ENCODE peak calls at places on chromosomes 11 and 22, in ten cellular contexts. Q is mesenchymal stem cell; I is left ventricle myocardium inferior; W is smooth muscle cell of the brain vasculature; L is CD4-positive, alpha-beta T cell; R is RCC 7860; Y is mucosa of gallbladder; U is cardiac muscle cell; G is cardiac fibroblast; P is lower lobe of right lung. O is an unnamed sample.

GRCh38 chr22:45083659-45084305 is 74.0 kb upstream of the PHF21B start:
- DNase-seq in Q (peak), Y (no peak), I (no peak), U (no peak), W (no peak), P (no peak), R (peak), L (no peak), G (peak), O (no peak)

GRCh38 chr22:49481651-49482399 is 345.8 kb downstream of the BRD1 start:
- DNase-seq in W (no peak), Y (no peak), P (no peak), G (no peak), L (no peak), I (no peak), Q (no peak), U (no peak), R (no peak), O (no peak)

GRCh38 chr22:50315289-50316113 is 8.1 kb upstream of the PLXNB2 start:
- DNase-seq in G (no peak), P (no peak), I (no peak), L (no peak), Q (no peak), R (no peak), W (no peak), Y (no peak), U (no peak), O (no peak)

GRCh38 chr11:114158886-114159285 is 99.4 kb downstream of the ZBTB16 start:
- DNase-seq in Q (no peak), W (no peak), L (no peak), U (no peak), Y (no peak), I (no peak), G (no peak), P (no peak), R (no peak), O (no peak)

GRCh38 chr11:16981651-16982194 is 32.5 kb downstream of the PLEKHA7 start:
- DNase-seq in L (no peak), P (peak), R (no peak), W (peak), U (no peak), G (peak), I (no peak), Y (peak), Q (peak), O (no peak)

GRCh38 chr11:123973816-123974215 is 3.8 kb downstream of the OR10S1 start:
- DNase-seq in L (no peak), P (no peak), Q (peak), U (no peak), G (peak), Y (no peak), I (no peak), R (no peak), W (peak), O (no peak)

GRCh38 chr11:129192150-129192549 is at the start of gene ARHGAP32:
- DNase-seq in U (no peak), P (no peak), Q (no peak), Y (no peak), R (no peak), L (no peak), G (no peak), I (no peak), W (no peak), O (no peak)

GRCh38 chr22:42263944-42264343 is 6.5 kb downstream of the TCF20 start:
- DNase-seq in W (no peak), L (no peak), U (no peak), G (no peak), Q (no peak), P (no peak), R (no peak), Y (no peak), I (no peak), O (no peak)

GRCh38 chr22:46726066-46726985 is 11.7 kb downstream of the CERK start:
- DNase-seq in Q (no peak), L (no peak), Y (peak), U (no peak), P (no peak), I (peak), R (no peak), W (peak), G (no peak), O (no peak)

GRCh38 chr11:126465573-126466287 is 110.2 kb downstream of the ST3GAL4 start:
- DNase-seq in W (no peak), R (no peak), P (no peak), G (no peak), I (no peak), Q (no peak), Y (peak), U (no peak), L (no peak), O (no peak)

GRCh38 chr11:62669420-62670161 is 1.9 kb upstream of the UQCC3 start:
- DNase-seq in R (peak), P (no peak), Q (no peak), G (no peak), L (no peak), W (no peak), I (no peak), Y (no peak), U (no peak), O (no peak)

GRCh38 chr22:36658900-36659299 is 44.7 kb downstream of the CACNG2 start:
- DNase-seq in G (no peak), Q (no peak), Y (peak), R (no peak), P (no peak), W (no peak), I (no peak), U (no peak), L (no peak), O (no peak)

GRCh38 chr11:83508804-83509203 is 222.6 kb upstream of the CCDC90B start:
- DNase-seq in Y (peak), I (no peak), P (peak), W (no peak), L (no peak), R (no peak), Q (peak), G (no peak), U (no peak), O (no peak)

GRCh38 chr11:84019576-84020194 is 733.5 kb upstream of the CCDC90B start:
- DNase-seq in U (no peak), Y (no peak), Q (peak), L (no peak), W (peak), G (peak), I (no peak), P (no peak), R (no peak), O (no peak)

GRCh38 chr11:10309163-10310093 is 4.6 kb downstream of the ADM start:
- DNase-seq in Q (peak), R (peak), L (no peak), U (no peak), P (peak), W (no peak), Y (peak), I (peak), G (peak), O (no peak)

GRCh38 chr11:15641191-15641810 is 526.6 kb downstream of the INSC start:
- DNase-seq in I (no peak), Q (no peak), P (no peak), R (no peak), Y (no peak), U (peak), W (no peak), G (no peak), L (no peak), O (no peak)

GRCh38 chr22:28019360-28019759 is 100.3 kb upstream of the PITPNB start:
- DNase-seq in G (peak), Q (no peak), U (no peak), R (peak), L (no peak), I (peak), Y (no peak), P (no peak), W (no peak), O (no peak)

GRCh38 chr11:62141111-62142042 is 17.6 kb downstream of the INCENP start:
- DNase-seq in W (no peak), L (no peak), Q (no peak), R (no peak), P (no peak), G (no peak), I (no peak), U (peak), Y (no peak), O (no peak)

GRCh38 chr11:57777969-57778317 is 16.3 kb downstream of the CTNND1 start:
- DNase-seq in R (no peak), Q (no peak), G (peak), I (no peak), L (no peak), U (no peak), P (no peak), W (no peak), Y (peak), O (no peak)

GRCh38 chr11:1505480-1505879 is 18.9 kb upstream of the MOB2 start:
- DNase-seq in Y (no peak), L (no peak), Q (no peak), I (peak), P (peak), G (no peak), R (no peak), U (no peak), W (no peak), O (no peak)

GRCh38 chr11:67016550-67016949 is 6.4 kb upstream of the SYT12 start:
- DNase-seq in R (no peak), W (no peak), G (no peak), Y (no peak), Q (no peak), P (no peak), L (no peak), I (no peak), U (no peak), O (no peak)

GRCh38 chr22:37181681-37182080 is 6.4 kb downstream of the C1QTNF6 start:
- DNase-seq in R (no peak), L (no peak), Q (no peak), P (no peak), U (no peak), Y (no peak), G (no peak), W (no peak), I (no peak), O (no peak)

GRCh38 chr11:1529774-1530173 is 42.3 kb downstream of the DUSP8 start:
- DNase-seq in R (no peak), G (no peak), P (no peak), W (no peak), I (no peak), Q (no peak), U (no peak), L (no peak), Y (no peak), O (no peak)

GRCh38 chr11:21411114-21411513 is 741.7 kb downstream of the NELL1 start:
- DNase-seq in Q (no peak), I (no peak), U (no peak), G (no peak), W (no peak), R (peak), P (no peak), L (no peak), Y (no peak), O (no peak)

GRCh38 chr11:129278586-129279319 is 86.6 kb upstream of the ARHGAP32 start:
- DNase-seq in W (no peak), G (no peak), Y (no peak), Q (peak), I (no peak), R (no peak), L (no peak), U (peak), P (peak), O (no peak)

GRCh38 chr22:38566726-38567504 is 3.1 kb downstream of the DMC1 start:
- DNase-seq in Q (no peak), U (no peak), W (no peak), G (no peak), Y (no peak), P (no peak), R (no peak), L (no peak), I (no peak), O (no peak)

GRCh38 chr11:116687458-116688201 is 85.2 kb downstream of the BUD13 start:
- DNase-seq in P (no peak), Q (no peak), L (no peak), W (no peak), G (no peak), U (no peak), I (no peak), R (no peak), Y (peak), O (no peak)

GRCh38 chr22:22923379-22923778 is 35.8 kb downstream of the IGLL5 start:
- DNase-seq in Q (no peak), W (no peak), G (no peak), I (no peak), R (no peak), L (no peak), P (no peak), U (no peak), Y (no peak), O (no peak)

GRCh38 chr22:46737105-46737975 is 712 bp downstream of the CERK start:
- DNase-seq in W (no peak), I (peak), Y (no peak), U (peak), P (no peak), G (peak), L (peak), R (no peak), Q (peak), O (no peak)

GRCh38 chr11:77406396-77406795 is 67.5 kb downstream of the PAK1 start:
- DNase-seq in U (no peak), L (no peak), P (no peak), W (no peak), R (no peak), G (no peak), Q (no peak), I (no peak), Y (no peak), O (no peak)

GRCh38 chr11:121540627-121541026 is 87.9 kb upstream of the SORL1-AS1 start:
- DNase-seq in Y (no peak), P (no peak), L (no peak), I (no peak), U (no peak), W (no peak), Q (peak), R (no peak), G (no peak), O (no peak)

GRCh38 chr11:127157225-127157624 is 156.7 kb upstream of the KIRREL3 start:
- DNase-seq in W (no peak), Y (no peak), P (no peak), Q (no peak), G (no peak), U (no peak), I (no peak), L (no peak), R (no peak), O (no peak)

GRCh38 chr11:79461144-79461543 is 20.3 kb upstream of the TENM4 start:
- DNase-seq in G (peak), W (no peak), U (peak), P (no peak), Q (peak), L (no peak), Y (peak), R (peak), I (no peak), O (no peak)

GRCh38 chr11:127939000-127939399 is 648.4 kb downstream of the ETS1 start:
- DNase-seq in L (no peak), Q (no peak), I (no peak), G (no peak), R (no peak), U (no peak), W (no peak), P (no peak), Y (no peak), O (no peak)

GRCh38 chr11:2298795-2299747 is 2.6 kb downstream of the C11orf21 start:
- DNase-seq in R (no peak), P (peak), Y (peak), U (peak), L (no peak), W (no peak), Q (no peak), G (peak), I (no peak), O (no peak)